ENCODE peak calls at places on chromosomes 5 and 9, in five cellular contexts. P, B, D, K and V are unnamed samples.

GRCh38 chr5:172994405-172994804 is 10.8 kb downstream of the ATP6V0E1 start:
- DNase-seq in D (no peak), B (no peak), K (no peak), P (no peak), V (no peak)

GRCh38 chr5:530001-530400 is 5.8 kb upstream of the SLC9A3 start:
- DNase-seq in K (no peak), D (no peak), B (no peak), P (no peak), V (no peak)

GRCh38 chr9:588952-589351 is 252.5 kb upstream of the DMRT1 start:
- DNase-seq in B (no peak), D (no peak), P (no peak), K (no peak), V (no peak)

GRCh38 chr5:72402381-72402890 is 82.3 kb downstream of the PTCD2 start:
- DNase-seq in K (no peak), P (no peak), B (no peak), D (no peak), V (no peak)

GRCh38 chr9:108913391-108913790 is 20.5 kb downstream of the ELP1 start:
- DNase-seq in K (no peak), P (no peak), D (no peak), B (no peak), V (no peak)

GRCh38 chr9:93288891-93289883 is 105.2 kb downstream of the WNK2 start:
- DNase-seq in B (no peak), D (no peak), P (no peak), K (no peak), V (no peak)

GRCh38 chr5:38151878-38152277 is 106.5 kb upstream of the EGFLAM start:
- DNase-seq in P (no peak), B (no peak), K (no peak), D (no peak), V (no peak)

GRCh38 chr5:65506961-65507360 is 25.2 kb upstream of the ADAMTS6 start:
- DNase-seq in P (no peak), B (peak; percentile 77), D (no peak), K (no peak), V (no peak)

GRCh38 chr9:81625969-81626368 is 63.4 kb downstream of the TLE1 start:
- DNase-seq in K (no peak), P (no peak), D (peak; percentile 47), B (no peak), V (no peak)

GRCh38 chr9:35538361-35539234 is 48.7 kb downstream of the RUSC2 start:
- DNase-seq in P (no peak), B (no peak), K (peak; percentile 83), D (no peak), V (peak; percentile 88)

GRCh38 chr9:21681641-21682040 is 120.8 kb upstream of the MTAP start:
- DNase-seq in K (no peak), D (no peak), B (no peak), P (no peak), V (no peak)

GRCh38 chr5:176621661-176622079 is 8.7 kb downstream of the SNCB start:
- DNase-seq in K (no peak), D (no peak), P (no peak), B (no peak), V (no peak)

GRCh38 chr9:122860319-122861142 is 32.1 kb upstream of the PDCL start:
- DNase-seq in K (no peak), B (no peak), P (no peak), D (no peak), V (no peak)

GRCh38 chr5:53425598-53426516 is 54.6 kb upstream of the FST start:
- DNase-seq in B (no peak), K (no peak), D (peak; percentile 5), P (no peak), V (no peak)

GRCh38 chr9:136735812-136736480 is 6.8 kb downstream of the LCN10 start:
- DNase-seq in D (no peak), B (no peak), K (no peak), P (no peak), V (no peak)

GRCh38 chr9:76372345-76372744 is 21.9 kb downstream of the RFK start:
- DNase-seq in P (no peak), B (no peak), K (no peak), D (no peak), V (no peak)

GRCh38 chr5:156680845-156681244 is 169.2 kb upstream of the PPP1R2B start:
- DNase-seq in B (no peak), K (no peak), P (peak; percentile 37), D (no peak), V (no peak)

GRCh38 chr5:173969167-173970049 is 19.6 kb upstream of the C5orf47 start:
- DNase-seq in B (no peak), P (no peak), K (no peak), D (no peak), V (no peak)

GRCh38 chr5:150400327-150401075 is 12.2 kb downstream of the CD74 start:
- DNase-seq in K (no peak), D (no peak), P (peak; percentile 41), B (no peak), V (no peak)

GRCh38 chr9:81874926-81875325 is 53.3 kb upstream of the SPATA31D4 start:
- DNase-seq in B (peak; percentile 37), P (no peak), D (no peak), K (no peak), V (no peak)

GRCh38 chr9:76643399-76644117 is 120.7 kb upstream of the PCA3 start:
- DNase-seq in K (no peak), D (no peak), P (no peak), B (no peak), V (no peak)

GRCh38 chr5:102753889-102754498 is 1.1 kb upstream of the PAM start:
- DNase-seq in B (no peak), P (peak; percentile 39), K (no peak), D (no peak), V (no peak)

GRCh38 chr9:132538071-132538470 is 44.3 kb upstream of the BARHL1 start:
- DNase-seq in K (no peak), B (no peak), D (no peak), P (no peak), V (no peak)

GRCh38 chr5:140588311-140589070 is 23.9 kb downstream of the SLC35A4 start:
- DNase-seq in B (no peak), P (no peak), D (no peak), K (no peak), V (no peak)

GRCh38 chr9:121498150-121498486 is 1.5 kb downstream of the GGTA1 start:
- DNase-seq in B (peak; percentile 46), P (no peak), D (peak; percentile 77), K (peak; percentile 58), V (no peak)

GRCh38 chr5:140497897-140498296 is 49.6 kb upstream of the EIF4EBP3 start:
- DNase-seq in P (no peak), B (no peak), K (no peak), D (no peak), V (no peak)

GRCh38 chr5:40914835-40915234 is 5.5 kb downstream of the C7 start:
- DNase-seq in P (no peak), B (peak; percentile 60), K (no peak), D (no peak), V (no peak)

GRCh38 chr9:88312517-88313103 is 75.6 kb upstream of the SPIN1 start:
- DNase-seq in B (no peak), P (no peak), D (no peak), K (no peak), V (no peak)

GRCh38 chr9:77712533-77713130 is 64.5 kb upstream of the GNA14 start:
- DNase-seq in D (no peak), K (no peak), P (no peak), B (peak; percentile 70), V (no peak)